ENCODE peak calls at places on chromosomes 5 and 9, in four cellular contexts. One of them, this sample, is unnamed.

GRCh38 chr5:1093361-1093760 is 18.5 kb downstream of the SLC12A7 start:
- DNase-seq in aorta: no peak
- DNase-seq in trophoblast cell: no peak
- DNase-seq in tibial artery: no peak
- DNase-seq in this sample: no peak

GRCh38 chr9:110788871-110789270 is 120.3 kb downstream of the MUSK start:
- DNase-seq in tibial artery: no peak
- DNase-seq in aorta: no peak
- DNase-seq in trophoblast cell: peak; percentile 71
- DNase-seq in this sample: no peak

GRCh38 chr5:135832263-135832555 is 2.3 kb upstream of the SLC25A48 start:
- DNase-seq in tibial artery: no peak
- DNase-seq in trophoblast cell: no peak
- DNase-seq in aorta: no peak
- DNase-seq in this sample: no peak

GRCh38 chr5:67896312-67896985 is 319.1 kb upstream of the PIK3R1 start:
- DNase-seq in trophoblast cell: no peak
- DNase-seq in tibial artery: no peak
- DNase-seq in aorta: no peak
- DNase-seq in this sample: no peak

GRCh38 chr5:83026930-83027687 is 50.1 kb downstream of the TMEM167A start:
- DNase-seq in aorta: no peak
- DNase-seq in trophoblast cell: no peak
- DNase-seq in tibial artery: no peak
- DNase-seq in this sample: peak; percentile 12

GRCh38 chr9:128127568-128127989 is at the start of gene PTGES2:
- DNase-seq in tibial artery: peak; percentile 77
- DNase-seq in trophoblast cell: peak; percentile 82
- DNase-seq in aorta: peak; percentile 92
- DNase-seq in this sample: peak; percentile 96

GRCh38 chr5:42614509-42614908 is 142.1 kb upstream of the CCDC152 start:
- DNase-seq in aorta: no peak
- DNase-seq in tibial artery: no peak
- DNase-seq in trophoblast cell: no peak
- DNase-seq in this sample: no peak

GRCh38 chr9:136341042-136341655 is 13.8 kb downstream of the GPSM1 start:
- DNase-seq in tibial artery: no peak
- DNase-seq in aorta: no peak
- DNase-seq in trophoblast cell: peak; percentile 10
- DNase-seq in this sample: peak; percentile 87

GRCh38 chr5:108642170-108642906 is 105.4 kb upstream of the FER start:
- DNase-seq in aorta: peak; percentile 57
- DNase-seq in trophoblast cell: peak; percentile 61
- DNase-seq in tibial artery: peak; percentile 41
- DNase-seq in this sample: peak; percentile 56

GRCh38 chr5:14265574-14265973 is 122.4 kb downstream of the TRIO start:
- DNase-seq in aorta: no peak
- DNase-seq in trophoblast cell: peak; percentile 71
- DNase-seq in tibial artery: no peak
- DNase-seq in this sample: no peak

GRCh38 chr5:132591140-132591539 is 34.4 kb downstream of the RAD50 start:
- DNase-seq in tibial artery: no peak
- DNase-seq in trophoblast cell: no peak
- DNase-seq in aorta: no peak
- DNase-seq in this sample: no peak

GRCh38 chr9:110687497-110687896 is 18.9 kb downstream of the MUSK start:
- DNase-seq in aorta: no peak
- DNase-seq in trophoblast cell: no peak
- DNase-seq in tibial artery: no peak
- DNase-seq in this sample: no peak

DNA sequence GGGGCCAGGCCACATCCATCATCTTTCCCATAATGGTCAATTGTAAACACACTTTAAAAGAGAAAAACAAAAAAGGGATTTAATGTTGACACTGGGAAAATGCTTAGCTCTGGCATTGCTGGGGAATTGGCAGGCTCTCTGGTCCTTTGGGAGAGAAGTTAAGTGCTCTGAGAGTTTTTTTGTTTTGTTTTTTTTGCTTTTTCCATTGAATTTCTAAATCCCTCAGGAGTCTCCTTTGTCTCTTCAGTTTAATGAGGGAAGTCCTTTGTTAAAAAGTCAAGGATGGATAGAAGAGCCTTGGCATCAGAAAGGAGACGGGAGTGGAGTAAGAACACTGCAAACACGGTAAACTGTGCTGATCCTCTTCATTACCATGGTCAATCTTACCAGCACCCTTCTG is 7.1 kb upstream of the HAND1 start:
- DNase-seq in tibial artery: no peak
- DNase-seq in trophoblast cell: no peak
- DNase-seq in aorta: no peak
- DNase-seq in this sample: no peak
- H3K27me3 ChIP-seq in tibial artery: peaks cover 5% of the 10 kb centered on the region
- H3K27me3 ChIP-seq in trophoblast cell: no peaks in the 10 kb centered on the region
- H3K27me3 ChIP-seq in aorta: peaks cover 2% of the 10 kb centered on the region
- H3K27me3 ChIP-seq in this sample: no peaks in the 10 kb centered on the region

DNA sequence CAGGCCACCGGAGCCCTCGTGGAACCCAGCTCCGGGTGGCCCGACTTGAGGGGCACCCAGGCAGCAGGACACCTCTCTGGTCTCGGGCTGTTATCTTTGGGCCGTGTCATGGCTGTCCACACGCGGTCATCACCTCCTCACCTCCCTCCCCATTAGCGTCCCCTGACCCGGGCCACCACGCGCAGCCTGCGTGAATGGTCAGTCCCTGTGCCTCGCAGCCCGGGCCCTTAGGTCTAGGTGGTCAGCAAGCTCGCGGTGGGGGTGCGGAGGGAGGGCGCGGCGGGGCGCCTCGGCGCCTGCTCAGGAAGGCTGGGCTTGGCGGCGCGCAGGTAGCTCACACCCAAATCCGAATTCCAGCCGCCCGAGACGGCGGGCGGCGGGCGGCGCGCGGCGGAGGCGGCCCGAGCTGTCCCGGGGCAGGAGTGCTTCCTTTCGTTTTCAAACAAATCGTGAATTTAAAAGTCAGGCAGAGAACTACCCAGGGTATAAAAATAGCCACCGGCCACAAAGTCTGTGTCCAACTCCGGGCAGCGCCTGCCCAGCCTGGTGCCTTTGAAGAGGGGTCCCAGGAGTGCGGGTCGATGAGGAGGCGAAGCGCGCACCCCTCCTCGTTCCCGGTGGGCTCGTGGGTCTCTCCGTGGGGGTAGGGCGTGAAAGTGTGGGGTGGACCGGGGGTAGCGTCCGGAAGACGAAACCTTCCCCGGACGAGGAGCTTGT is 1.0 kb upstream of the RXRA start:
- DNase-seq in tibial artery: no peak
- DNase-seq in trophoblast cell: peak; percentile 42
- DNase-seq in aorta: peak; percentile 67
- DNase-seq in this sample: peak; percentile 51
- H3K4me1 ChIP-seq in tibial artery: peaks cover 53% of the 10 kb centered on the region
- H3K4me1 ChIP-seq in trophoblast cell: peaks cover 53% of the 10 kb centered on the region
- H3K4me1 ChIP-seq in aorta: no peaks in the 10 kb centered on the region
- H3K4me1 ChIP-seq in this sample: peaks cover 15% of the 10 kb centered on the region

GRCh38 chr9:131030978-131031641 is 22.1 kb downstream of the LAMC3 start:
- DNase-seq in tibial artery: no peak
- DNase-seq in trophoblast cell: no peak
- DNase-seq in aorta: no peak
- DNase-seq in this sample: peak; percentile 39
- H3K27me3 ChIP-seq in tibial artery: no peaks in the 10 kb centered on the region
- H3K27me3 ChIP-seq in trophoblast cell: no peaks in the 10 kb centered on the region
- H3K27me3 ChIP-seq in aorta: no peaks in the 10 kb centered on the region
- H3K27me3 ChIP-seq in this sample: no peaks in the 10 kb centered on the region

GRCh38 chr9:137408651-137409405 is 14.1 kb downstream of the EXD3 start:
- DNase-seq in aorta: no peak
- DNase-seq in trophoblast cell: peak; percentile 77
- DNase-seq in tibial artery: no peak
- DNase-seq in this sample: no peak
- H3K4me1 ChIP-seq in aorta: peaks cover 4% of the 10 kb centered on the region
- H3K4me1 ChIP-seq in trophoblast cell: peaks cover 16% of the 10 kb centered on the region
- H3K4me1 ChIP-seq in tibial artery: peaks cover 62% of the 10 kb centered on the region
- H3K4me1 ChIP-seq in this sample: no peaks in the 10 kb centered on the region

GRCh38 chr9:122374885-122375420 is 4.1 kb downstream of the PTGS1 start:
- DNase-seq in trophoblast cell: no peak
- DNase-seq in aorta: peak; percentile 89
- DNase-seq in tibial artery: peak; percentile 68
- DNase-seq in this sample: peak; percentile 94
- H3K27me3 ChIP-seq in trophoblast cell: peaks cover 23% of the 10 kb centered on the region
- H3K27me3 ChIP-seq in aorta: no peaks in the 10 kb centered on the region
- H3K27me3 ChIP-seq in tibial artery: no peaks in the 10 kb centered on the region
- H3K27me3 ChIP-seq in this sample: no peaks in the 10 kb centered on the region

DNA sequence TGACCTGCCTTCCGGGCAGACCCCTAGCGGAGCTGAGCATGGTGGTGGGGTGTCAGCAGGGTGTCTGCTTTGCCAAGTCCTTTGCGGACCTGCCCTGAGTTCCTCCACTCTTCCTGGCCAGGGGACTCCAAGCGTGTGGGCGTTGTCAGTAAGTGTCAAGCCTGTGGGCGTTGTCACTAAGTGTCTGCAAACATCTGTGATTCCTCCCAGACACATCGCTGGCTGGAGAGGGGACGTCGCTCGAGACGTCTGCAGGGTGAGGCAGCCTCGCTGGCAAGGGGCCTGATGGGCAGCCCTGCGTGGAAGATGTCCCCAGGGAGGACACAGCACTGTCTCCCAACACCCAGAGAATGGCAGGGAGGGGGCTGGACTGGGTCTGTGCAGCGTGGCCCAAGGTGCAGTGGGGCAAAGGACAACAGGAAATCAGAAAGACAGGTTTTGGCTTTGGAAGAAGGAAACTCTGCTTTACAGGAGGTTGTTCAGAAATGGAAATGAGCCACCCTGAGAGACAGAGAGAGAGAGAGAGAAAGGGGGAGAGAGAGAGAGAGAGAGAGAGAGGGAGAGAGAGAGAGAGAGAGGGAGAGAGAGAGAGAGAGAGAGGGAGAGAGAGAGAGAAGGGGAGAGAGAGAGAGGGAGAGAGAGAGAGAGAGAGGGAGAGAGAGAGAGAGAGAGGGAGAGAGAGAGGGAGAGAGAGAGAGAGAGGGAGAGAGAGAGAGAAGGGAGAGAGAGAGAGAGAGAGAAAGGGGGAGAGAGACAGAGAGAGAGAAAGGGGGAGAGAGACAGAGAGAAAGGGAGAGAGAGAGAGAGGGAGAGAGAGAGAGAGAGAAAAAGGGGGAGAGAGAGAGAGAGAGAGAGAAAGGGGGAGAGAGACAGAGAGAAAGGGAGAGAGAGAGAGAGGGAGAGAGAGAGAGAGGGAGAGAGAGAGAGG is 29.0 kb downstream of the ADAMTSL2 start:
- DNase-seq in trophoblast cell: no peak
- DNase-seq in tibial artery: no peak
- DNase-seq in aorta: no peak
- DNase-seq in this sample: peak; percentile 92
- H3K4me1 ChIP-seq in trophoblast cell: peaks cover 11% of the 10 kb centered on the region
- H3K4me1 ChIP-seq in tibial artery: peaks cover 28% of the 10 kb centered on the region
- H3K4me1 ChIP-seq in aorta: no peaks in the 10 kb centered on the region
- H3K4me1 ChIP-seq in this sample: peaks cover 19% of the 10 kb centered on the region

DNA sequence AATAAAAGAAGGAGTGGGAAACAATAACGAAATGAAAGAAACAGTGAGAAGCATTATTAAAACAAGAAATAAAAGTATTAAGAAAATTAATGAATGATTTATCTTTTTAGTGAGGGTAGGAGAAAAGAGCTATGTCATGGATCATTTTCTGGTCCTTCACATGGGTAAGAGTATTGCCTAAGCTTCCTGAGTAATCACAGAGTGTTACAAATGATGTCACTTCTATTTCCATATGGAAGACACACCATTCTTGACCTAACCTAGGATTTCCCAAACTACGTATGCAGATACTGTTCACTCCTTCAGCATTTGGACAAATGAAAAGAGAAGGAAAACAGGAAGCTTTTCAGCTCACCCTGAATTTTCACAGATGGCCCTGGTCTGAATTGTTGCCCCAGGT is 3.3 kb upstream of the TSLP start:
- DNase-seq in trophoblast cell: no peak
- DNase-seq in aorta: no peak
- DNase-seq in tibial artery: no peak
- DNase-seq in this sample: no peak
- H3K27me3 ChIP-seq in trophoblast cell: peaks cover 16% of the 10 kb centered on the region
- H3K27me3 ChIP-seq in aorta: no peaks in the 10 kb centered on the region
- H3K27me3 ChIP-seq in tibial artery: no peaks in the 10 kb centered on the region
- H3K27me3 ChIP-seq in this sample: no peaks in the 10 kb centered on the region

GRCh38 chr9:1049641-1050040 is 516 bp upstream of the DMRT2 start:
- DNase-seq in aorta: no peak
- DNase-seq in tibial artery: no peak
- DNase-seq in trophoblast cell: no peak
- DNase-seq in this sample: no peak
- H3K4me1 ChIP-seq in aorta: no peaks in the 10 kb centered on the region
- H3K4me1 ChIP-seq in tibial artery: peaks cover 60% of the 10 kb centered on the region
- H3K4me1 ChIP-seq in trophoblast cell: peaks cover 13% of the 10 kb centered on the region
- H3K4me1 ChIP-seq in this sample: peaks cover 6% of the 10 kb centered on the region